ENCODE peak calls at places on chromosomes 11 and 22, in nine cellular contexts. U is CD4-positive, alpha-beta memory T cell; N is naive thymus-derived CD4-positive, alpha-beta T cell; E is GM23248; C is tibial artery; G is GM12878; S is heart left ventricle; K is PC-3; V is fibroblast of lung. P is an unnamed sample. For H3K36me3, the result is how much of the 10 kb centered on the place peaks cover.

GRCh38 chr22:17085277-17086091 is 684 bp downstream of the IL17RA start:
- DNase-seq in U (no peak), N (no peak), E (peak), C (peak), G (no peak), S (peak), K (peak), V (peak), P (peak)

GRCh38 chr22:22936915-22937656 is 49.5 kb downstream of the IGLL5 start:
- DNase-seq in U (no peak), N (no peak), E (no peak), C (no peak), G (no peak), S (no peak), K (no peak), V (no peak), P (peak)

GRCh38 chr11:105799263-105799662 is 189.4 kb downstream of the GRIA4 start:
- DNase-seq in U (no peak), N (no peak), E (no peak), C (no peak), G (no peak), S (no peak), K (no peak), V (no peak), P (no peak)

GRCh38 chr11:46286789-46287188 is 9.3 kb downstream of the CREB3L1 start:
- DNase-seq in U (no peak), N (no peak), E (no peak), C (no peak), G (no peak), S (no peak), K (no peak), V (no peak), P (no peak)

GRCh38 chr11:26076591-26076990 is 255.3 kb upstream of the ANO3 start:
- DNase-seq in U (no peak), N (no peak), E (no peak), C (no peak), G (no peak), S (no peak), K (no peak), V (no peak), P (no peak)

GRCh38 chr11:63459586-63459985 is 31.4 kb downstream of the PLAAT5 start:
- DNase-seq in U (no peak), N (no peak), E (no peak), C (no peak), G (no peak), S (no peak), K (peak), V (no peak), P (no peak)

GRCh38 chr22:28023036-28023435 is 104.0 kb upstream of the PITPNB start:
- DNase-seq in U (no peak), N (no peak), E (no peak), C (no peak), G (no peak), S (no peak), K (no peak), V (no peak), P (peak)

GRCh38 chr11:69599502-69599901 is 41.5 kb upstream of the CCND1 start:
- DNase-seq in U (no peak), N (no peak), E (peak), C (no peak), G (no peak), S (no peak), K (no peak), V (no peak), P (no peak)

GRCh38 chr11:43920598-43921419 is 21.6 kb upstream of the C11orf96 start:
- DNase-seq in U (no peak), N (no peak), E (peak), C (peak), G (no peak), S (peak), K (peak), V (peak), P (no peak)

GRCh38 chr11:107442715-107443215 is 14.9 kb downstream of the CWF19L2 start:
- DNase-seq in U (no peak), N (no peak), E (no peak), C (no peak), G (no peak), S (no peak), K (no peak), V (no peak), P (no peak)

GRCh38 chr11:83044958-83045712 is 26.6 kb downstream of the RAB30 start:
- DNase-seq in U (peak), N (no peak), E (peak), C (no peak), G (no peak), S (no peak), K (peak), V (peak), P (no peak)

GRCh38 chr22:50563410-50564160 is 866 bp upstream of the SYCE3 start:
- DNase-seq in U (no peak), N (no peak), E (peak), C (no peak), G (no peak), S (no peak), K (no peak), V (no peak), P (peak)

GRCh38 chr11:129264114-129264513 is 72.0 kb upstream of the ARHGAP32 start:
- DNase-seq in U (no peak), N (no peak), E (no peak), C (no peak), G (no peak), S (no peak), K (no peak), V (no peak), P (no peak)

GRCh38 chr11:34380696-34381095 is 22.9 kb upstream of the ABTB2 start:
- DNase-seq in U (no peak), N (no peak), E (peak), C (no peak), G (no peak), S (no peak), K (peak), V (peak), P (no peak)

GRCh38 chr11:12272821-12273617 is 104.4 kb upstream of the PARVA start:
- DNase-seq in U (no peak), N (no peak), E (peak), C (no peak), G (no peak), S (no peak), K (peak), V (peak), P (peak)

GRCh38 chr22:22059476-22060002 is 77.0 kb upstream of the TOP3B start:
- DNase-seq in U (no peak), N (no peak), E (no peak), C (no peak), G (no peak), S (no peak), K (no peak), V (no peak), P (no peak)

GRCh38 chr22:45552580-45553332 is 50.1 kb downstream of the FBLN1 start:
- DNase-seq in U (no peak), N (no peak), E (peak), C (peak), G (no peak), S (peak), K (no peak), V (peak), P (peak)

GRCh38 chr22:50308597-50308935 is 1.1 kb upstream of the PLXNB2 start:
- DNase-seq in U (peak), N (no peak), E (peak), C (peak), G (no peak), S (peak), K (no peak), V (peak), P (peak)

GRCh38 chr11:15716550-15716949 is 601.8 kb downstream of the INSC start:
- DNase-seq in U (no peak), N (no peak), E (no peak), C (no peak), G (no peak), S (no peak), K (peak), V (peak), P (no peak)

GRCh38 chr22:37661160-37661924 is 2.8 kb downstream of the PDXP start:
- DNase-seq in U (peak), N (peak), E (peak), C (no peak), G (no peak), S (no peak), K (peak), V (peak), P (no peak)

GRCh38 chr11:131511794-131512193 is 141.4 kb downstream of the NTM start:
- DNase-seq in U (no peak), N (no peak), E (peak), C (no peak), G (no peak), S (no peak), K (peak), V (no peak), P (no peak)

GRCh38 chr11:80632691-80633090 is 1191.9 kb upstream of the TENM4 start:
- DNase-seq in U (no peak), N (no peak), E (no peak), C (no peak), G (no peak), S (no peak), K (no peak), V (no peak), P (no peak)

GRCh38 chr22:39091136-39092081 is 5.6 kb upstream of the APOBEC3H start:
- DNase-seq in U (no peak), N (no peak), E (no peak), C (no peak), G (no peak), S (no peak), K (no peak), V (no peak), P (no peak)

GRCh38 chr22:40004836-40005235 is 10.1 kb downstream of the FAM83F start:
- DNase-seq in U (no peak), N (no peak), E (no peak), C (no peak), G (no peak), S (no peak), K (no peak), V (no peak), P (peak)

GRCh38 chr11:68950268-68950667 is 30.5 kb downstream of the MRGPRD start:
- DNase-seq in U (no peak), N (no peak), E (peak), C (no peak), G (no peak), S (no peak), K (peak), V (no peak), P (no peak)

GRCh38 chr11:34204396-34205279 is 99.2 kb downstream of the NAT10 start:
- DNase-seq in U (no peak), N (no peak), E (peak), C (no peak), G (no peak), S (no peak), K (peak), V (peak), P (no peak)

GRCh38 chr22:44037519-44038370 is 13.6 kb downstream of the PARVB start:
- DNase-seq in U (no peak), N (no peak), E (peak), C (peak), G (no peak), S (peak), K (peak), V (peak), P (no peak)

GRCh38 chr11:67626970-67627369 is 2.8 kb downstream of the NUDT8 start:
- DNase-seq in U (no peak), N (no peak), E (no peak), C (no peak), G (no peak), S (no peak), K (no peak), V (no peak), P (no peak)

GRCh38 chr22:22937894-22938480 is 50.4 kb downstream of the IGLL5 start:
- DNase-seq in U (no peak), N (no peak), E (no peak), C (no peak), G (no peak), S (no peak), K (no peak), V (no peak), P (no peak)

GRCh38 chr11:73186294-73186850 is 31.7 kb upstream of the P2RY2 start:
- DNase-seq in U (no peak), N (no peak), E (peak), C (peak), G (no peak), S (no peak), K (no peak), V (no peak), P (peak)

GRCh38 chr22:45240137-45240809 is 421 bp downstream of the KIAA0930 start:
- DNase-seq in U (no peak), N (peak), E (peak), C (no peak), G (no peak), S (peak), K (no peak), V (peak), P (no peak)

GRCh38 chr11:65208785-65209710 is 27.3 kb downstream of the CAPN1 start:
- DNase-seq in U (no peak), N (no peak), E (no peak), C (no peak), G (no peak), S (no peak), K (no peak), V (no peak), P (no peak)

GRCh38 chr11:65210748-65211147 is 29.0 kb downstream of the CAPN1 start:
- DNase-seq in U (no peak), N (no peak), E (no peak), C (no peak), G (no peak), S (no peak), K (no peak), V (no peak), P (no peak)

GRCh38 chr11:65211293-65212105 is 29.8 kb downstream of the CAPN1 start:
- DNase-seq in U (no peak), N (no peak), E (no peak), C (no peak), G (no peak), S (no peak), K (no peak), V (no peak), P (no peak)

GRCh38 chr11:65209711-65210360 is 28.1 kb downstream of the CAPN1 start:
- DNase-seq in U (no peak), N (no peak), E (no peak), C (no peak), G (no peak), S (no peak), K (no peak), V (no peak), P (no peak)

DNA sequence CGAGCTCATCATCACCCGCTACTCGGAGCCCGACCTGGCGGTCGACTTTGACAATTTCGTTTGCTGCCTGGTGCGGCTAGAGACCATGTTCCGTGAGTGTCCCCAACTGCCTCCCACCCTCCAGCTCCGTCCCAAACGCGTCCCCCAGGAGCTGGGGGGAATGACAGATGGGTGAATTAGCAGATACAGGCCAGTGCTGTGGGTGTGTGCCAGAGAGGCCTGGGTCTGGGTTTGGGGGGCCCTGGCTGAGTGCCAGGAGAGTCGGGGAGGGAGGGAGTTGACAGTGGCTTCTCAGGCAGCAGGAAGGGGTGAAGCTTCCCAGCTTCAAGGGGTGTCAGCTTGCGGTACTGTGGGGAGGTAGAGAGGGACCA is 28.6 kb downstream of the CAPN1 start:
- DNase-seq in U (no peak), N (no peak), E (no peak), C (no peak), G (no peak), S (no peak), K (no peak), V (no peak), P (no peak)
- H3K36me3 ChIP-seq in U (under half), N (under half), E (under half), C (half or more), G (under half), S (half or more), K (half or more), V (under half), P (under half)

DNA sequence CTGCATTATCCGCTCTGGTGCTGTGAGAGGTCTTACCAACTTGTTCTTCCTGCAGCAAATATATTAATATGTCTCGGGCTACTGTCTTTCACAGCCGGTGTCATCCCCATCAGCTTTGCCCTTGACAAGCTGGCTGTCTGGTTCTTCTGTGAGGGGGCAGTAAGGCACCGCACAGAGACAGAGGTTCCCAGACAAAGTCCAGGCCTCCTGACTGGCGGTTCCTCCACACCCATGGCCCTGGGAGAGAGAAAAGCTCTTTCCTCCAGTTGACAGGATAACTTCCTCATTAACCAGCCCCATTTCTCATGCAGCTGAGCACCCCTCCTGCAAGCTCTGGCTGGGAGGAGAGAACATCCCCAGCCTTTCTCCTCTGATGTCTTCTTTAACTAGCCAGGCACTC is 212.5 kb upstream of the SEZ6L start:
- DNase-seq in U (no peak), N (no peak), E (no peak), C (no peak), G (no peak), S (no peak), K (no peak), V (no peak), P (no peak)
- H3K36me3 ChIP-seq in U (under half), N (under half), E (under half), C (under half), G (under half), S (under half), K (under half), V (under half), P (under half)

GRCh38 chr22:24105661-24106060 is 75.6 kb upstream of the SUSD2 start:
- DNase-seq in U (no peak), N (no peak), E (no peak), C (no peak), G (no peak), S (no peak), K (no peak), V (no peak), P (peak)
- H3K36me3 ChIP-seq in U (under half), N (under half), E (under half), C (under half), G (under half), S (under half), K (under half), V (under half), P (under half)

DNA sequence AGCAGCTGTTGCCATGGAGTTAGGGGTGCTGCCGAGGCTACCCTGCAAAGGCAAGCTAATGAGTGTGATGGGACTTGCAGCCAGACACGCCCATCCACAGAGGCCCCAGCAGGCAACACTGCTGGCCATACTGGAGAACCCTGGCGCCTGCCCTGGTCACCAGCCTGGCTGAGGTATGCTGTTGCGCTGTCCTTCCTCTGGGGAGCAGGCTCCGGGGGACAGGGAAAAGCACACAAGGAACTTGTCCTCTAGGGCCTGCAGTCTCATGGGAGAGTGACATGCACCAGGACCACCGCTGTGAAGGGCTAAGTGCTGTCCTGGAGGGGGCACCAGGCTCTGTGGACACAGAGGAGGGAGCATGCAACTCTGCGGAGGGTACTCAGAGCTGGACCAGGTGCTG is 35.8 kb downstream of the TOM1 start:
- DNase-seq in U (no peak), N (no peak), E (no peak), C (no peak), G (no peak), S (no peak), K (no peak), V (no peak), P (no peak)
- H3K36me3 ChIP-seq in U (half or more), N (under half), E (under half), C (half or more), G (under half), S (half or more), K (under half), V (under half), P (under half)

GRCh38 chr11:64874841-64875240 is 3.6 kb downstream of the EHD1 start:
- DNase-seq in U (no peak), N (no peak), E (no peak), C (no peak), G (no peak), S (no peak), K (no peak), V (no peak), P (no peak)
- H3K36me3 ChIP-seq in U (under half), N (under half), E (under half), C (under half), G (under half), S (under half), K (under half), V (under half), P (under half)

GRCh38 chr11:111723595-111723994 is 42.6 kb downstream of the PPP2R1B start:
- DNase-seq in U (no peak), N (no peak), E (no peak), C (no peak), G (no peak), S (no peak), K (no peak), V (no peak), P (no peak)

GRCh38 chr11:111724615-111725129 is 41.5 kb downstream of the PPP2R1B start:
- DNase-seq in U (no peak), N (no peak), E (no peak), C (no peak), G (no peak), S (no peak), K (no peak), V (no peak), P (no peak)

GRCh38 chr11:111727431-111727830 is 38.8 kb downstream of the PPP2R1B start:
- DNase-seq in U (no peak), N (no peak), E (no peak), C (no peak), G (no peak), S (no peak), K (no peak), V (no peak), P (no peak)

GRCh38 chr11:111725621-111726020 is 40.6 kb downstream of the PPP2R1B start:
- DNase-seq in U (no peak), N (no peak), E (no peak), C (no peak), G (no peak), S (no peak), K (no peak), V (no peak), P (no peak)

DNA sequence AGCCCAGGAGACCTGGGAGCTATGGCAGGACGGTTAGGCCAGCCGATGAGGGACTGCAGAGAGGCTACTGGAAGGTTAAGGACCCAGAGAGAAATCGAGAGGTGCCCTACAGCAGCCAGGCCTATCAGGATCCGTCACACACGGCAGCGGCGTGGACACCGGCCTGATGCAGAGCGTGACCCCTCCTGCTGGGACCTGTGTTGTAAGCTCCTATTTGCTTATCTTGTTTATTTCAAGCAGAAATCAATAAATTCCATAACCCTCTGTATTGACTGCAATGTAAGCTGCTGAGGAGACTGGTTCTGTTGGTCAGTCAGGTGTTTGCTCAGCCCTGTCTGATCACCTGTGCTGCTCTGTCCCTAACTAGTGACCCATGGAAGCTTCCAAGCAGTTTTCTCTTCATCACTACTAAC is 39.9 kb downstream of the PPP2R1B start:
- DNase-seq in U (no peak), N (no peak), E (no peak), C (no peak), G (no peak), S (no peak), K (no peak), V (no peak), P (no peak)
- H3K36me3 ChIP-seq in U (under half), N (under half), E (under half), C (half or more), G (under half), S (half or more), K (under half), V (under half), P (under half)

GRCh38 chr11:30260813-30261212 is 30.0 kb downstream of the FSHB start:
- DNase-seq in U (no peak), N (no peak), E (no peak), C (no peak), G (no peak), S (no peak), K (no peak), V (no peak), P (no peak)
- H3K36me3 ChIP-seq in U (under half), N (under half), E (under half), C (under half), G (under half), S (under half), K (under half), V (under half), P (under half)

P was measured in aorta.